ENCODE peak calls at places on chromosomes 3 and 15, in nine cellular contexts. Y is HFFc6; Z is stimulated activated naive CD8-positive, alpha-beta T cell treated with anti-CD3 and anti-CD28 coated beads, Interleukin-15, Interleukin-2, amounts not matched to agents 100 U/mL and 50 U/mL, for 24 hours; L is NCI-H2107; E is psoas muscle; H is CD8-positive, alpha-beta T cell; T is NCI-H774; B is nephron progenitor cell; G is ureter. D is an unnamed sample.

GRCh38 chr3:72036899-72037298 is 252.0 kb upstream of the PROK2 start:
- DNase-seq in Y (peak), Z (no peak), T (no peak), B (no peak), E (no peak), L (no peak), H (no peak), G (no peak), D (no peak)

GRCh38 chr3:181699171-181699903 is 12.4 kb upstream of the SOX2 start:
- DNase-seq in T (peak), H (no peak), E (no peak), B (no peak), G (no peak), Z (no peak), Y (no peak), L (peak), D (no peak)

GRCh38 chr3:48125026-48125704 is 63.1 kb downstream of the CDC25A start:
- DNase-seq in G (no peak), B (no peak), L (no peak), H (no peak), E (no peak), Y (no peak), T (no peak), Z (no peak), D (no peak)

GRCh38 chr15:91529534-91529933 is 324.0 kb upstream of the SLCO3A1 start:
- DNase-seq in Z (no peak), E (no peak), T (no peak), G (no peak), Y (no peak), H (no peak), L (no peak), B (no peak), D (no peak)

GRCh38 chr3:34646911-34647465 is 848.6 kb downstream of the PDCD6IP start:
- DNase-seq in H (no peak), E (no peak), Y (no peak), T (no peak), B (no peak), L (no peak), Z (no peak), G (no peak), D (no peak)

GRCh38 chr15:77607111-77607893 is 25.4 kb downstream of the LINGO1 start:
- DNase-seq in L (no peak), H (no peak), T (no peak), G (no peak), Z (no peak), Y (peak), E (no peak), B (peak), D (no peak)

GRCh38 chr3:153330891-153331290 is 168.9 kb downstream of the RAP2B start:
- DNase-seq in T (no peak), G (no peak), L (no peak), E (no peak), B (no peak), Z (no peak), Y (peak), H (no peak), D (no peak)

GRCh38 chr3:39362177-39362576 is 21.0 kb upstream of the SLC25A38 start:
- DNase-seq in Y (no peak), L (no peak), Z (no peak), G (no peak), H (no peak), B (no peak), E (no peak), T (peak), D (no peak)

GRCh38 chr15:87387681-87388240 is 868.8 kb downstream of the NTRK3 start:
- DNase-seq in E (no peak), T (no peak), G (no peak), Y (no peak), B (no peak), H (no peak), L (no peak), Z (no peak), D (no peak)

GRCh38 chr3:136818191-136818850 is 605 bp upstream of the SLC35G2 start:
- DNase-seq in Z (peak), G (peak), T (peak), L (no peak), Y (peak), B (peak), H (peak), E (peak), D (no peak)

GRCh38 chr15:58274885-58275284 is 136.7 kb downstream of the AQP9 start:
- DNase-seq in T (no peak), Y (no peak), E (no peak), B (no peak), H (no peak), L (no peak), G (no peak), Z (no peak), D (no peak)

GRCh38 chr3:107690522-107691138 is 167.9 kb downstream of the BBX start:
- DNase-seq in T (no peak), Y (peak), H (no peak), Z (no peak), B (no peak), L (peak), G (no peak), E (no peak), D (peak)

GRCh38 chr3:43793648-43794372 is 103.1 kb downstream of the ABHD5 start:
- DNase-seq in E (no peak), G (no peak), T (no peak), B (no peak), Y (no peak), H (no peak), L (no peak), Z (no peak), D (no peak)

GRCh38 chr15:67531379-67532059 is 10.6 kb downstream of the C15orf61 start:
- DNase-seq in G (no peak), B (no peak), H (no peak), Y (peak), T (no peak), L (no peak), E (no peak), Z (no peak), D (no peak)

GRCh38 chr15:92394327-92395175 is 870 bp downstream of the ST8SIA2 start:
- DNase-seq in L (no peak), T (no peak), G (no peak), E (no peak), B (peak), Y (no peak), Z (no peak), H (no peak), D (no peak)

GRCh38 chr15:74312445-74313007 is 54.9 kb downstream of the CYP11A1 start:
- DNase-seq in B (peak), E (no peak), G (no peak), L (peak), Y (no peak), H (no peak), T (peak), Z (no peak), D (no peak)

GRCh38 chr3:153209596-153209995 is 47.6 kb downstream of the RAP2B start:
- DNase-seq in Z (no peak), H (no peak), B (no peak), E (peak), Y (peak), T (no peak), L (no peak), G (no peak), D (no peak)

GRCh38 chr3:168877899-168878298 is 782.2 kb upstream of the GOLIM4 start:
- DNase-seq in T (peak), B (no peak), H (no peak), Z (no peak), Y (no peak), E (no peak), G (no peak), L (peak), D (no peak)

GRCh38 chr15:66387176-66388056 is 704 bp downstream of the MAP2K1 start:
- DNase-seq in L (peak), Y (peak), T (no peak), H (peak), B (peak), Z (peak), E (peak), G (peak), D (peak)

GRCh38 chr15:48766196-48766595 is 44.7 kb downstream of the CEP152 start:
- DNase-seq in H (no peak), Y (no peak), B (no peak), E (no peak), Z (no peak), L (no peak), G (no peak), T (no peak), D (no peak)

GRCh38 chr3:133930341-133930933 is 34.8 kb upstream of the RAB6B start:
- DNase-seq in E (no peak), B (no peak), H (no peak), G (no peak), T (peak), L (peak), Z (no peak), Y (peak), D (no peak)

GRCh38 chr3:159848348-159849118 is 140.1 kb upstream of the IL12A start:
- DNase-seq in E (no peak), G (peak), H (no peak), T (no peak), L (no peak), Z (no peak), Y (no peak), B (no peak), D (no peak)

GRCh38 chr3:62531494-62531893 is 158.1 kb upstream of the FEZF2 start:
- DNase-seq in L (no peak), E (no peak), T (no peak), Z (no peak), B (no peak), G (no peak), Y (no peak), H (no peak), D (no peak)

GRCh38 chr15:50144342-50145120 is 25.5 kb upstream of the ATP8B4 start:
- DNase-seq in Z (no peak), G (no peak), T (no peak), Y (no peak), E (no peak), H (no peak), B (no peak), L (no peak), D (no peak)

GRCh38 chr3:184008161-184008560 is 9.5 kb downstream of the ABCC5 start:
- DNase-seq in H (no peak), G (no peak), Z (no peak), B (no peak), T (no peak), E (no peak), Y (no peak), L (no peak), D (no peak)

GRCh38 chr15:68578175-68578959 is 426 bp upstream of the CORO2B start:
- DNase-seq in E (peak), B (peak), L (no peak), T (peak), Z (peak), G (peak), H (no peak), Y (peak), D (no peak)

GRCh38 chr15:72182673-72183072 is 14.9 kb downstream of the GRAMD2A start:
- DNase-seq in Y (no peak), B (no peak), E (no peak), H (no peak), Z (no peak), G (no peak), L (no peak), T (no peak), D (no peak)

GRCh38 chr15:79953951-79954444 is 17.0 kb downstream of the BCL2A1 start:
- DNase-seq in Y (no peak), H (no peak), T (no peak), G (no peak), L (no peak), B (no peak), E (no peak), Z (no peak), D (no peak)

GRCh38 chr3:13420817-13421755 is 964 bp upstream of the NUP210 start:
- DNase-seq in L (no peak), G (peak), Z (peak), E (no peak), Y (no peak), B (no peak), T (peak), H (peak), D (peak)